ENCODE peak calls at places on chromosome 22, in ten cellular contexts. K is sigmoid colon, G is prostate gland, O is SK-N-MC, J is HCT116, I is suprapubic skin, R is K562, Z is Panc1, B is vagina, D is endothelial cell of umbilical vein. C is an unnamed sample.
A peak's percentile ranks its signal among the peaks of the same experiment; 100 is the strongest.

GRCh38 chr22:22168190-22168940 is 76.2 kb upstream of the VPREB1 start:
- DNase-seq in J (peak; percentile 88), O (peak; percentile 37), Z (no peak), K (no peak), R (peak; percentile 88), I (no peak), G (no peak), D (no peak), B (no peak), C (no peak)

GRCh38 chr22:32348031-32348611 is 9.5 kb upstream of the RFPL3 start:
- DNase-seq in O (no peak), D (no peak), I (no peak), R (no peak), Z (no peak), G (no peak), K (no peak), B (no peak), J (no peak), C (no peak)

GRCh38 chr22:20438066-20438677 is 547 bp upstream of the SCARF2 start:
- DNase-seq in J (no peak), G (no peak), R (no peak), I (peak; percentile 79), K (peak; percentile 80), D (no peak), Z (no peak), B (no peak), O (no peak), C (no peak)

GRCh38 chr22:20076627-20077172 is 3.3 kb upstream of the DGCR8 start:
- DNase-seq in J (no peak), G (no peak), B (no peak), R (peak; percentile 91), I (no peak), O (no peak), K (no peak), D (no peak), Z (no peak), C (no peak)

GRCh38 chr22:36330655-36331305 is 57.0 kb downstream of the MYH9 start:
- DNase-seq in K (no peak), J (no peak), Z (no peak), G (peak; percentile 62), B (no peak), R (peak; percentile 20), D (peak; percentile 78), O (no peak), I (no peak), C (no peak)

GRCh38 chr22:33597274-33597985 is 322.8 kb downstream of the LARGE1 start:
- DNase-seq in Z (no peak), K (no peak), B (no peak), G (peak; percentile 62), J (no peak), I (no peak), O (no peak), R (no peak), D (no peak), C (no peak)

GRCh38 chr22:23583836-23584235 is 3.7 kb upstream of the IGLL1 start:
- DNase-seq in O (no peak), J (no peak), R (no peak), D (no peak), Z (no peak), B (no peak), I (no peak), K (no peak), G (no peak), C (no peak)

GRCh38 chr22:33593818-33594217 is 326.5 kb downstream of the LARGE1 start:
- DNase-seq in I (no peak), B (no peak), Z (no peak), G (no peak), O (no peak), J (no peak), R (no peak), K (no peak), D (no peak), C (no peak)

GRCh38 chr22:23697031-23697970 is 6.5 kb downstream of the RGL4 start:
- DNase-seq in G (no peak), J (no peak), I (no peak), K (no peak), B (no peak), Z (no peak), D (no peak), R (no peak), O (no peak), C (no peak)

GRCh38 chr22:44351685-44352377 is 39.1 kb upstream of the SHISAL1 start:
- DNase-seq in J (no peak), I (no peak), R (no peak), O (peak; percentile 10), Z (no peak), D (peak; percentile 23), B (no peak), K (peak; percentile 89), G (peak; percentile 14), C (no peak)

GRCh38 chr22:33821290-33821689 is 99.0 kb downstream of the LARGE1 start:
- DNase-seq in G (no peak), O (no peak), I (no peak), D (no peak), R (no peak), Z (no peak), K (no peak), J (no peak), B (no peak), C (no peak)

DNA sequence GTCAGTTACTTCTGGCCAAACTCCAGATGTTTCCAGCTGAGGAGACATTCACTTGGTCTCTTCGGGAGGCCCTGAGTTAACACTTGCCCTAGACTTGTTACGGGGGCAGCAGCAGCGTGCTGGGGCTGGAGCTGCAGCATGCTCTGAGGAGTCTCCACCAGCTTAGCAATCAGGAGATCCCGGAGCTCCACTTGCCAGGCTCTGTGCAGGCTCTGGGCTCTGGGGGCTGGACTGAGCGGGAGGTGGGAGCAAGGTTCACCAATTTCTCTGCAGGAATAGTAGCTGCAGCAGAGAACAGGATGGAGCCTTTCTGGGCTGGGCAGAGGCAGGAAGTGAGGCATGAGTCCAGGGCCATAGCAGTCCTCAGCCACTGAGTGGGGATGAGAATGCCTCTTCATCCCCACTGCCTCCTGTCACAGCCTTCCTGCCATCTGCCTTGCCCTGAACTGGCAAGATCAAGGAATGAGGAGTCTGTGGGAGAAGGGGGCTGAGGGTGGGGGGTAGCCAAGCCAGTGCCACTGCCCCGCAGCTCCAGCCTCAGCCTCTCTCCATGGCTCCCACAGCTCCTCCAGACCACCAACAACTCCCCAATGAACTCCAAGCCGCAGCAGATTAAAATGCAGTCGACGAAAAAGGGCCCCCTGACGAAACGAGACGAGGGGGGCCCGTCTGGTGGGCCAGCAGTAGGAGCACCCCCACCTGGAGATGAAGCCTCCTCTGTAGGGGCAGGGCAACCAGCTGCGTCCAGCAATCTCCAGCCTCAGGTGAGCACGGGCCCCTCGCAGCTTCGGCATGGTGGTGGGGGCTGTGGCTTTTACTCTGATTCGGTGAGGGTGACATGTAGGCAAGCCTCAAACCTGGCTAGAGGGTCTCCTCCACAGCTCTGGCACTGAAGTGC is 23.4 kb downstream of the GTPBP1 start:
- DNase-seq in Z (no peak), D (no peak), J (no peak), I (no peak), B (no peak), O (no peak), R (no peak), G (no peak), K (no peak), C (peak; percentile 65)
- TF ChIP-seq POLR2AphosphoS5 in Z (no peak), D (no peak), J (no peak), I (no peak), B (no peak), O (no peak), R (no peak), G (no peak), K (no peak), C (no peak)

GRCh38 chr22:17596226-17596625 is 32.3 kb downstream of the ATP6V1E1 start:
- DNase-seq in O (no peak), R (no peak), Z (no peak), I (no peak), J (no peak), G (no peak), D (no peak), K (peak; percentile 38), B (no peak), C (no peak)

GRCh38 chr22:17601031-17601430 is 27.5 kb downstream of the ATP6V1E1 start:
- DNase-seq in D (no peak), G (peak; percentile 21), K (no peak), R (no peak), I (peak; percentile 11), O (no peak), B (no peak), J (no peak), Z (no peak), C (no peak)

GRCh38 chr22:17597217-17597616 is 31.3 kb downstream of the ATP6V1E1 start:
- DNase-seq in G (no peak), B (no peak), K (no peak), J (no peak), Z (no peak), D (no peak), O (no peak), I (no peak), R (no peak), C (no peak)

DNA sequence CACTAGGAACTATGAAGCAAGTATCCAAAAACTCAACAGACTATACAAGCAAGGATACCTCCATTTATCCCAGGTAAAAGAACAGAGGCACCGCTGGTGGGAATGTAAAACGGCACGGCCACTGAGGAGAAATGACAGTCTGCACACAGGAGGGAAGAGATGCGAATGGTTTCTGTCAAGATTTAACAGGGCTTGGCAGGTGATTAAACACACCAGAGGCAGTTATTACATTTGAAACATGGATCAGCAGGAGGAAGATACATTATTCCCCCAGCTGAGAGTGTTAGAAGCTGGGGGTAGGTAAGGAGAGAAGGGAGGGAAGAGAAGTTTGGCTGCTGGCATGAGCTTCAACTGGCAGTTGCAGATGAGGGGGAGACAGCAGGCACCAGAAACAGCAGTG is 30.2 kb downstream of the ATP6V1E1 start:
- DNase-seq in G (no peak), R (no peak), O (no peak), Z (no peak), D (no peak), I (peak; percentile 21), B (no peak), K (no peak), J (no peak), C (no peak)
- H3K36me3 ChIP-seq in G (peaks cover 3% of the 10 kb centered on the region), R (peaks cover 77% of the 10 kb centered on the region), O (peaks cover 67% of the 10 kb centered on the region), Z (peaks cover 13% of the 10 kb centered on the region), D (peaks cover 20% of the 10 kb centered on the region), I (peaks cover 85% of the 10 kb centered on the region), B (peaks cover 68% of the 10 kb centered on the region), K (peaks cover 79% of the 10 kb centered on the region), J (peaks cover 40% of the 10 kb centered on the region), C (peaks cover 57% of the 10 kb centered on the region)

GRCh38 chr22:17734197-17734596 is 40.1 kb downstream of the BID start:
- DNase-seq in K (no peak), R (no peak), D (peak; percentile 30), O (no peak), I (no peak), Z (no peak), J (no peak), B (no peak), G (no peak), C (no peak)
- TF ChIP-seq POLR2AphosphoS5 in K (no peak), R (no peak), D (no peak), O (no peak), I (no peak), Z (no peak), J (no peak), B (no peak), G (no peak), C (no peak)

DNA sequence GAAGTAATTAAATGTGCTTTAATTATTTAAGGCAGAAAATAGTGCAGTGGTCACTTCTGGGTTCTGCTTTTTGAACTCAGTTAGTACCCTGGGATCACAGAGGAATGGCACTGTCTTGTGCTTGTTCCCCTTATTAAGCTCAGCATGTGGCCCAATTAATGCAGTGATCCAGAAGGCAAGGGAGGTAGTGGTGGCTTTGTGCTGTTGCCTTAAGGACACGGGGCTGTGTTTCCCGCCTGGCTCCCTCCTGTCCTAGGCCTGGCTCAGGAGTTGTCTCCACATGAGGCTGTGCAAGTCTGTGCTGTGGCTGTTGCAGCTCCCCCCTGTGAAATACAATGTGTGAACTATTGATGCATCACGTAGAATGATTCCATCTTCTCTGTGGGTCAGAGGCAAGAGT is 49.2 kb upstream of the CABP7 start:
- DNase-seq in G (no peak), K (no peak), J (no peak), R (no peak), B (no peak), O (no peak), Z (no peak), D (no peak), I (no peak), C (no peak)
- H3K36me3 ChIP-seq in G (no peaks in the 10 kb centered on the region), K (peaks cover 90% of the 10 kb centered on the region), J (peaks cover 19% of the 10 kb centered on the region), R (peaks cover 69% of the 10 kb centered on the region), B (peaks cover 60% of the 10 kb centered on the region), O (peaks cover 21% of the 10 kb centered on the region), Z (peaks cover 7% of the 10 kb centered on the region), D (peaks cover 8% of the 10 kb centered on the region), I (peaks cover 87% of the 10 kb centered on the region), C (peaks cover 80% of the 10 kb centered on the region)